ENCODE peak calls at places on chromosome 22, in six cellular contexts. M is mesendoderm, A is IMR-90, L is H9, W is H1, S is mesenchymal stem cell. Z is an unnamed sample. For H3K27me3, the result is how much of the 10 kb centered on the place peaks cover.

GRCh38 chr22:43060213-43060612 is 29.0 kb downstream of the TTLL1 start:
- DNase-seq in M (peak), L (peak), W (peak), A (no peak), S (peak), Z (peak)

GRCh38 chr22:35899736-35900135 is 128.9 kb downstream of the RBFOX2 start:
- DNase-seq in A (no peak), M (peak), L (no peak), S (no peak), W (no peak), Z (no peak)

GRCh38 chr22:37032535-37033460 is 13.3 kb downstream of the MPST start:
- DNase-seq in L (no peak), M (peak), W (peak), S (peak), A (peak), Z (no peak)

GRCh38 chr22:50299724-50300619 is 7.5 kb downstream of the PLXNB2 start:
- DNase-seq in W (peak), M (peak), L (peak), S (no peak), A (no peak), Z (no peak)

GRCh38 chr22:20219667-20220628 is 48.2 kb downstream of the RTN4R start:
- DNase-seq in W (no peak), M (peak), L (no peak), A (no peak), S (no peak), Z (no peak)

GRCh38 chr22:37008365-37008764 is 10.9 kb downstream of the TST start:
- DNase-seq in A (no peak), S (no peak), M (no peak), W (no peak), L (no peak), Z (no peak)

GRCh38 chr22:21000215-21000986 is 1.5 kb downstream of the THAP7 start:
- DNase-seq in S (no peak), A (no peak), L (no peak), W (no peak), M (no peak), Z (no peak)

GRCh38 chr22:32342977-32343376 is 14.7 kb upstream of the RFPL3 start:
- DNase-seq in M (no peak), A (no peak), L (no peak), S (no peak), W (no peak), Z (no peak)

GRCh38 chr22:49922926-49923325 is 4.5 kb downstream of the CRELD2 start:
- DNase-seq in A (no peak), S (no peak), M (no peak), W (no peak), L (no peak), Z (no peak)

GRCh38 chr22:50270302-50271010 is at the start of gene MAPK11:
- DNase-seq in L (peak), W (peak), S (peak), M (peak), A (peak), Z (peak)

GRCh38 chr22:36595968-36596367 is 67.0 kb upstream of the EIF3D start:
- DNase-seq in S (no peak), L (no peak), W (no peak), A (no peak), M (no peak), Z (no peak)

GRCh38 chr22:40485813-40486610 is 115.6 kb downstream of the SGSM3 start:
- DNase-seq in S (no peak), M (no peak), W (no peak), A (peak), L (no peak), Z (no peak)
- H2BK15ac ChIP-seq in S (no peak), M (no peak), W (no peak), A (peak), L (no peak), Z (no peak)

DNA sequence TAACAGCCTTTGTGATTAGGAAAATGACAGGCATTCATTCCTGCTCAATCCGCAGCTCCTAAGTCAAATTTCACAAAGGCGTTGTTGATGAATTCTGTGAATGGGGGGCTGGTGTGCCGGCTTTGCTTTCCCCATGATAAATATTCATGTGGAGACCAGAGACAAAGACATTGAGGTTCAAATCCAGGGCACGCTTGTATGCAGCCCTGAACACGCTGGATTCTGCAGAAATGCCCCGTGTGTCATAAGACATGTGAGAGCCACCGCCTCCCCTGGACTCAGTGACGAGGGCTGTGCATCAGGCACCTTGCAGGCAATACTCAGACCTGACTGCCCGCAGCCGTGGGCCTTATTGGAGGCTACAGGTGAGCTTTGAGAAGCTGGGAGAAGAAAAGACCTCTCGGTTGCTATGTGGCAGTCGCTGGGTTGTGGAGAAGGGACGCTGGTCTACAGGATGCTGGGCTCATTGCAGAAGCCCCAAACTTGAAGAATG is 906.2 kb downstream of the BRD1 start:
- DNase-seq in L (no peak), S (no peak), M (no peak), A (no peak), W (no peak), Z (no peak)
- H3K27me3 ChIP-seq in L (under half), S (under half), M (under half), A (under half), W (under half), Z (under half)

GRCh38 chr22:26385164-26385563 is 43.9 kb upstream of the ASPHD2 start:
- DNase-seq in L (no peak), S (no peak), W (no peak), M (no peak), A (no peak), Z (no peak)
- H2BK15ac ChIP-seq in L (no peak), S (no peak), W (no peak), M (no peak), A (no peak), Z (no peak)

DNA sequence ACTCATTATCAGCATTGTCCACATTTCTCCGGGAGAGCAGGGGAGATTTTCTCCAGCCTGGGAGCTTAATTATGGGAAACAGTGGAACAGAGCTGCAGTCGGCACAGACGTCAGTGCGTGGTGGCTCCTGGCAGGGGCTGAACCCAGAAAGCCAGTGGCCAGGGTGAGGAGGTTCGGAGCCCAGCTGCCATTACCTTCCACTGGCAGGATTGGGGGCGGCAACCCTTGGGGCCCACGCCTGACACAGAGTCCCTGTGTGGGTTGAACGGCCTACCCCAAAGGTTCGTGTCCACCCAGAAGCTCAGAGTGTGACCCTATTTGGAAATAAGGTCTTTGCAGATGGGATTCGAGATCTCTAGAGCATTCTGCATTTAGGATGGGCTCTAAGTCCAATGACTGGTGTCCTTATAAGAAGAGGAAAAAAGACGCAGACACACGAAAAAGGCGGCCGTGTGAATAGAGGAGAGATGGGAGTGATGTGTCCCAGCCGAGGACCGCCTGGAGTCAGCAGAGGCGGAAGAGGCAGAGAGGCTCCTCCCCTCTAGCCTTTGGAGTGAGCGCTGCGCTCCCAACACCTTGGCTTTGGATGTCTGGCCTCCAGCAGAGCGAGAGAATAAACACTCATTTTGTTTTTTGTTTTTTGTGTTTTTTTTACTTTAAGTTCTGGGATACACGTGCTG is 82.9 kb upstream of the RTL6 start:
- DNase-seq in L (peak), W (no peak), M (no peak), S (no peak), A (no peak), Z (no peak)
- H3K27me3 ChIP-seq in L (under half), W (under half), M (under half), S (half or more), A (under half), Z (under half)

GRCh38 chr22:47308886-47309285 is 546.4 kb downstream of the TBC1D22A start:
- DNase-seq in M (no peak), L (no peak), S (no peak), A (no peak), W (no peak), Z (no peak)
- H2BK15ac ChIP-seq in M (no peak), L (no peak), S (no peak), A (no peak), W (no peak), Z (no peak)

GRCh38 chr22:30874431-30875370 is 93.9 kb downstream of the MORC2 start:
- DNase-seq in S (no peak), L (no peak), M (no peak), W (no peak), A (no peak), Z (no peak)
- H3K27me3 ChIP-seq in S (under half), L (under half), M (under half), W (under half), A (under half), Z (under half)

GRCh38 chr22:39344046-39344390 is 5.8 kb upstream of the SYNGR1 start:
- DNase-seq in M (no peak), W (no peak), L (no peak), A (no peak), S (no peak), Z (no peak)
- H2BK15ac ChIP-seq in M (no peak), W (peak), L (no peak), A (no peak), S (no peak), Z (no peak)

DNA sequence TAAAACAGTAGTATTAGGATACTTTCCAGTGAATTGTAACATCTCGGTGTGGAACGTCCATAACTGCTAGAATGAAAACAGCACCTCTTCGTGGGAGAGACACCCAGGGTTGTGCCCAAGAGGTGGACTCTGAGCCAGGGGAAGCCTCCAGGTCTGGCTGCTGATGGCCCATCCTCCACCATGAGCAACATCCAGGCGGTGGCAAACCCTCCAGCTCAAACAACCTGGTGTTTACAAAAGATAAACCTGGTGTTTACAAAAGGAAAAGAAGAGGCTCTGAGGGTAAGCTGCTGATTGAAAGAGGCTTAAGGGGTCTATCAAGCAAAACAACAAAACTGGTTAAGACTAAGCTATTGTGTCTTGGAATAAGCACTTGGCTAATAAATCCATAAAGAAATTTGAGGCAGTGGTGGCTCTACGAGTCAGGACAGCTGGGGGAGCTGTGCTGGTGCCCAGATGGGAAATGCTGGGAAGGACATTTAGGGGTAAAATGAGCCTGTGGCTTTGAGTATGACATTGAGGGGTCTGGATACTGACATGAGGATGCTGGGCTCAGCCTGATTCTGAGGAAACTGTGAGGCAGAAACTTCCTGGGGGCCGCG is 909.0 kb downstream of the BRD1 start:
- DNase-seq in L (peak), W (peak), A (no peak), M (no peak), S (no peak), Z (no peak)
- H3K27me3 ChIP-seq in L (under half), W (under half), A (under half), M (under half), S (under half), Z (under half)

GRCh38 chr22:23547818-23548500 is 32.1 kb downstream of the IGLL1 start:
- DNase-seq in W (no peak), A (no peak), M (peak), L (no peak), S (no peak), Z (no peak)
- H2BK15ac ChIP-seq in W (no peak), A (no peak), M (no peak), L (no peak), S (no peak), Z (no peak)

Z was measured in neuronal stem cell.